ENCODE peak calls at places on chromosomes 6 and 20, in six cellular contexts. B, J, Q, Z, O and F are unnamed samples.
A peak's percentile ranks its signal among the peaks of the same experiment; 100 is the strongest.

GRCh38 chr6:118263929-118264486 is 284.1 kb upstream of the PLN start:
- DNase-seq in B (peak; percentile 13), J (no peak), Q (peak; percentile 1), Z (peak; percentile 46), O (no peak), F (peak; percentile 32)

GRCh38 chr6:146429831-146430230 is 113.8 kb upstream of the RAB32 start:
- DNase-seq in B (no peak), J (no peak), Q (no peak), Z (no peak), O (no peak), F (no peak)

GRCh38 chr20:48278961-48279481 is 493.7 kb upstream of the SULF2 start:
- DNase-seq in B (no peak), J (no peak), Q (peak; percentile 35), Z (no peak), O (no peak), F (no peak)

GRCh38 chr6:49847014-49847413 is 19.3 kb downstream of the CRISP1 start:
- DNase-seq in B (no peak), J (no peak), Q (no peak), Z (no peak), O (no peak), F (no peak)

GRCh38 chr20:9053108-9053507 is 15.8 kb upstream of the PLCB4 start:
- DNase-seq in B (no peak), J (no peak), Q (no peak), Z (no peak), O (no peak), F (no peak)

GRCh38 chr6:26195376-26195923 is 108.2 kb downstream of the HFE start:
- DNase-seq in B (peak; percentile 60), J (peak; percentile 67), Q (peak; percentile 97), Z (peak; percentile 66), O (peak; percentile 86), F (peak; percentile 55)

GRCh38 chr6:139765825-139766285 is 391.4 kb upstream of the CITED2 start:
- DNase-seq in B (no peak), J (no peak), Q (peak; percentile 74), Z (no peak), O (no peak), F (no peak)

GRCh38 chr6:2275207-2275891 is 29.9 kb upstream of the GMDS start:
- DNase-seq in B (no peak), J (no peak), Q (peak; percentile 72), Z (no peak), O (peak; percentile 18), F (no peak)

GRCh38 chr6:167396659-167397490 is 72.0 kb downstream of the TTLL2 start:
- DNase-seq in B (no peak), J (peak; percentile 9), Q (no peak), Z (no peak), O (no peak), F (no peak)

GRCh38 chr6:27608916-27609883 is 136.3 kb upstream of the ZNF184 start:
- DNase-seq in B (no peak), J (peak; percentile 50), Q (peak; percentile 60), Z (peak; percentile 58), O (no peak), F (no peak)

GRCh38 chr20:36408219-36408618 is 102.1 kb downstream of the DLGAP4 start:
- DNase-seq in B (no peak), J (no peak), Q (peak; percentile 28), Z (peak; percentile 57), O (no peak), F (no peak)

GRCh38 chr6:19986691-19987438 is 149.7 kb downstream of the ID4 start:
- DNase-seq in B (no peak), J (no peak), Q (no peak), Z (no peak), O (no peak), F (no peak)

GRCh38 chr6:32397252-32397920 is 9.6 kb downstream of the BTNL2 start:
- DNase-seq in B (peak; percentile 74), J (peak; percentile 62), Q (no peak), Z (no peak), O (no peak), F (no peak)

GRCh38 chr6:118558811-118559217 is 10.7 kb downstream of the PLN start:
- DNase-seq in B (no peak), J (no peak), Q (no peak), Z (no peak), O (no peak), F (no peak)

GRCh38 chr6:168206186-168206585 is 113.4 kb downstream of the DACT2 start:
- DNase-seq in B (no peak), J (no peak), Q (no peak), Z (no peak), O (no peak), F (no peak)

GRCh38 chr6:14841901-14842421 is 403.9 kb upstream of the JARID2 start:
- DNase-seq in B (no peak), J (no peak), Q (peak; percentile 100), Z (no peak), O (peak; percentile 98), F (no peak)

GRCh38 chr6:21732731-21733130 is 139.2 kb downstream of the SOX4 start:
- DNase-seq in B (no peak), J (no peak), Q (no peak), Z (no peak), O (no peak), F (no peak)

GRCh38 chr6:166626177-166627038 is 643 bp downstream of the RPS6KA2 start:
- DNase-seq in B (no peak), J (peak; percentile 29), Q (peak; percentile 49), Z (peak; percentile 30), O (no peak), F (peak; percentile 21)

GRCh38 chr6:55977959-55978358 is 102.6 kb upstream of the BMP5 start:
- DNase-seq in B (no peak), J (no peak), Q (no peak), Z (no peak), O (no peak), F (no peak)

GRCh38 chr6:55983861-55984260 is 108.5 kb upstream of the BMP5 start:
- DNase-seq in B (no peak), J (no peak), Q (no peak), Z (no peak), O (no peak), F (no peak)

GRCh38 chr6:55985309-55985708 is 109.9 kb upstream of the BMP5 start:
- DNase-seq in B (no peak), J (no peak), Q (no peak), Z (no peak), O (no peak), F (no peak)

GRCh38 chr6:55980627-55981211 is 105.3 kb upstream of the BMP5 start:
- DNase-seq in B (peak; percentile 22), J (peak; percentile 18), Q (peak; percentile 41), Z (peak; percentile 47), O (no peak), F (peak; percentile 58)
- TF ChIP-seq CTCF in B (peak; percentile 20), J (peak; percentile 66), Q (peak; percentile 76), Z (peak; percentile 83), O (peak; percentile 70), F (peak; percentile 93)

GRCh38 chr20:63735859-63736718 is at the start of gene LIME1:
- DNase-seq in B (peak; percentile 76), J (peak; percentile 57), Q (no peak), Z (no peak), O (no peak), F (no peak)

GRCh38 chr20:63737940-63738686 is 1.5 kb upstream of the SLC2A4RG start:
- DNase-seq in B (peak; percentile 79), J (peak; percentile 65), Q (no peak), Z (peak; percentile 14), O (no peak), F (no peak)

GRCh38 chr20:63738687-63739128 is 868 bp upstream of the SLC2A4RG start:
- DNase-seq in B (peak; percentile 56), J (peak; percentile 20), Q (no peak), Z (peak; percentile 60), O (no peak), F (peak; percentile 45)

GRCh38 chr20:63737690-63737939 is 1.2 kb downstream of the LIME1 start:
- DNase-seq in B (no peak), J (no peak), Q (no peak), Z (no peak), O (no peak), F (no peak)

GRCh38 chr20:63736893-63737689 is 627 bp downstream of the LIME1 start:
- DNase-seq in B (peak; percentile 66), J (peak; percentile 47), Q (no peak), Z (peak; percentile 11), O (no peak), F (no peak)
- TF ChIP-seq CTCF in B (no peak), J (no peak), Q (no peak), Z (no peak), O (no peak), F (no peak)

DNA sequence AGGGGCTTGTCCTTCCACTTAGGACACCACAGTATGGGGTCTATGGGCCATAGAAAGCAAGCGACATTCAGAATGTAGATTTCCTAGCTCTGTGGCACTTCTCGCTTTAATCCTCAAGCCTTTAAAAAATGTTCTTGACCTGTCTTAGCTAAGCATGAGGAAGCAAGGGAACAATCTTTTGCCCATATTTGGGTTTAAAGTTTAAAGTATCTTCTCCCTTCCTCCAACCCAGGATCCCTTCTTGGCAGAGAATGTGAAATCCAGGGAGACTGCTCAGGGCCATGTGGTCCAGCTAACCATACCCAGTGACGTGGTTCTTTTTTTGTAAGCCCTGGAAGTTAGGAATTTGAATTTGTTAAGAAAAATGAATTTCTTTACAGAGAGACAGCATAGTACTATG is 289.9 kb downstream of the BTBD9 start:
- DNase-seq in B (no peak), J (no peak), Q (peak; percentile 90), Z (no peak), O (peak; percentile 81), F (no peak)
- TF ChIP-seq CTCF in B (no peak), J (no peak), Q (no peak), Z (no peak), O (no peak), F (no peak)

GRCh38 chr6:33417127-33417902 is 592 bp downstream of the CUTA start:
- DNase-seq in B (no peak), J (no peak), Q (peak; percentile 94), Z (no peak), O (peak; percentile 66), F (no peak)

GRCh38 chr6:33418690-33419291 is 884 bp upstream of the CUTA start:
- DNase-seq in B (peak; percentile 34), J (no peak), Q (peak; percentile 42), Z (no peak), O (no peak), F (no peak)

GRCh38 chr6:33419580-33420492 is at the start of gene SYNGAP1:
- DNase-seq in B (no peak), J (no peak), Q (peak; percentile 64), Z (no peak), O (peak; percentile 36), F (no peak)

GRCh38 chr6:33416386-33417126 is 1.4 kb downstream of the CUTA start:
- DNase-seq in B (no peak), J (no peak), Q (peak; percentile 55), Z (no peak), O (no peak), F (no peak)

GRCh38 chr6:33417903-33418689 is at the start of gene CUTA:
- DNase-seq in B (peak; percentile 93), J (peak; percentile 93), Q (peak; percentile 100), Z (peak; percentile 96), O (peak; percentile 99), F (peak; percentile 93)
- TF ChIP-seq CTCF in B (no peak), J (peak; percentile 26), Q (peak; percentile 20), Z (peak; percentile 57), O (no peak), F (peak; percentile 47)

DNA sequence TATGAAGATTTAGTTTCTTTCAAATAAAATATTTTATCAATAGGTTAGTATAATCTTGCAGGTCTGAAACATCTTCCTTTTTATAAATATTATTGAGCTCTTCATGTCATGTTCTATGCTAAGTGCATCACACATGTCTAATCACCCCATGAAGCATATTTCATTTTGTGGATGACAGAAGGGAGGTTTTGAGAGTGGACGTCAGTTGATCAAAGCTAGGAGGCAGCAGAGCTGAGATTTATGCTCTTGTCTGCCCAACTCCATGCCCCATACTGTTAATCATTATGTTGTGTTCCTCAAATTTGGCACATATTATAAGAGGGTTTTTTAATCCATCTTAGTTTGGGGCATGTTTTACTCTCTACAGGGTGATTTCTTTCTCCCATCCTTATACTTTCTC is 22.7 kb downstream of the DSE start:
- DNase-seq in B (no peak), J (no peak), Q (no peak), Z (no peak), O (no peak), F (no peak)
- TF ChIP-seq CTCF in B (no peak), J (peak; percentile 40), Q (peak; percentile 7), Z (no peak), O (peak; percentile 21), F (no peak)